ENCODE peak calls at places on chromosomes 13 and 19, in five cellular contexts. V, Z, W, C and B are unnamed samples.

GRCh38 chr13:45121421-45121820 is 1.1 kb downstream of the GTF2F2 start:
- DNase-seq in V (no peak), Z (no peak), W (no peak), C (no peak), B (no peak)

GRCh38 chr13:29457299-29457698 is 138.2 kb downstream of the SLC7A1 start:
- DNase-seq in V (no peak), Z (no peak), W (no peak), C (no peak), B (no peak)

GRCh38 chr13:48231080-48231479 is 1.9 kb upstream of the ITM2B start:
- DNase-seq in V (no peak), Z (no peak), W (no peak), C (no peak), B (peak; percentile 39)

GRCh38 chr19:42762782-42763181 is 2.7 kb downstream of the PSG8 start:
- DNase-seq in V (no peak), Z (no peak), W (no peak), C (no peak), B (no peak)

GRCh38 chr19:41408256-41408655 is 10.6 kb downstream of the BCKDHA start:
- DNase-seq in V (no peak), Z (no peak), W (no peak), C (no peak), B (no peak)

GRCh38 chr19:41911889-41912731 is 16.1 kb downstream of the ERFL start:
- DNase-seq in V (no peak), Z (no peak), W (no peak), C (no peak), B (no peak)

GRCh38 chr19:16520074-16520973 is 21.9 kb downstream of the CHERP start:
- DNase-seq in V (no peak), Z (no peak), W (no peak), C (no peak), B (no peak)

GRCh38 chr13:73656863-73657262 is 477.3 kb downstream of the KLF12 start:
- DNase-seq in V (no peak), Z (no peak), W (no peak), C (no peak), B (no peak)

GRCh38 chr13:109146912-109147624 is 517.7 kb downstream of the MYO16 start:
- DNase-seq in V (no peak), Z (no peak), W (no peak), C (no peak), B (no peak)

GRCh38 chr19:40392894-40393517 is 3.0 kb upstream of the HIPK4 start:
- DNase-seq in V (peak; percentile 38), Z (no peak), W (no peak), C (no peak), B (no peak)

GRCh38 chr19:2101417-2102335 is 5.0 kb downstream of the IZUMO4 start:
- DNase-seq in V (no peak), Z (no peak), W (no peak), C (no peak), B (no peak)

GRCh38 chr13:88979465-88980180 is 1308.5 kb downstream of the SLITRK5 start:
- DNase-seq in V (no peak), Z (no peak), W (no peak), C (no peak), B (no peak)

GRCh38 chr13:30113983-30114491 is 193.3 kb downstream of the KATNAL1 start:
- DNase-seq in V (peak; percentile 42), Z (no peak), W (no peak), C (peak; percentile 36), B (peak; percentile 38)

GRCh38 chr13:43058318-43058674 is 34.9 kb downstream of the DNAJC15 start:
- DNase-seq in V (no peak), Z (no peak), W (no peak), C (no peak), B (no peak)

GRCh38 chr19:8069116-8069973 is 16.8 kb downstream of the CCL25 start:
- DNase-seq in V (no peak), Z (no peak), W (no peak), C (no peak), B (peak; percentile 50)

GRCh38 chr13:99314640-99315176 is 7.5 kb upstream of the GPR183 start:
- DNase-seq in V (no peak), Z (no peak), W (no peak), C (no peak), B (no peak)

GRCh38 chr19:12783226-12783848 is 7.9 kb upstream of the JUNB start:
- DNase-seq in V (no peak), Z (no peak), W (no peak), C (no peak), B (no peak)

GRCh38 chr19:55352040-55352439 is 2.5 kb downstream of the COX6B2 start:
- DNase-seq in V (no peak), Z (no peak), W (no peak), C (no peak), B (no peak)

GRCh38 chr19:43739836-43740235 is 14.9 kb downstream of the SMG9 start:
- DNase-seq in V (no peak), Z (no peak), W (no peak), C (no peak), B (no peak)

GRCh38 chr13:40974460-40975407 is 44.4 kb downstream of the ELF1 start:
- DNase-seq in V (peak; percentile 36), Z (no peak), W (no peak), C (no peak), B (peak; percentile 42)

GRCh38 chr13:110197041-110197440 is 109.9 kb downstream of the COL4A1 start:
- DNase-seq in V (no peak), Z (no peak), W (no peak), C (no peak), B (no peak)

GRCh38 chr13:98143601-98144500 is 957 bp downstream of the FARP1 start:
- DNase-seq in V (peak; percentile 37), Z (peak; percentile 64), W (peak; percentile 47), C (peak; percentile 31), B (peak; percentile 64)

GRCh38 chr19:9823816-9824215 is 3.9 kb upstream of the UBL5 start:
- DNase-seq in V (no peak), Z (no peak), W (no peak), C (no peak), B (no peak)

GRCh38 chr13:20814224-20814910 is 40.6 kb upstream of the EEF1AKMT1 start:
- DNase-seq in V (peak; percentile 85), Z (peak; percentile 93), W (peak; percentile 68), C (peak; percentile 89), B (peak; percentile 43)

GRCh38 chr19:46574533-46574932 is 26.6 kb upstream of the CALM3 start:
- DNase-seq in V (no peak), Z (no peak), W (no peak), C (no peak), B (no peak)

GRCh38 chr13:77079902-77080413 is 53.0 kb upstream of the FBXL3 start:
- DNase-seq in V (no peak), Z (no peak), W (no peak), C (no peak), B (peak; percentile 32)

GRCh38 chr19:870963-871401 is 11.5 kb downstream of the CFD start:
- DNase-seq in V (peak; percentile 53), Z (peak; percentile 87), W (no peak), C (no peak), B (no peak)

GRCh38 chr13:105016266-105016665 is 1519.2 kb downstream of the EFNB2 start:
- DNase-seq in V (no peak), Z (no peak), W (no peak), C (no peak), B (no peak)

GRCh38 chr19:6556480-6556879 is 25.7 kb downstream of the TNFSF9 start:
- DNase-seq in V (no peak), Z (no peak), W (no peak), C (no peak), B (no peak)

GRCh38 chr19:6556043-6556449 is 25.2 kb downstream of the TNFSF9 start:
- DNase-seq in V (no peak), Z (no peak), W (no peak), C (no peak), B (no peak)

GRCh38 chr19:6551091-6551490 is 20.3 kb downstream of the TNFSF9 start:
- DNase-seq in V (no peak), Z (no peak), W (no peak), C (no peak), B (no peak)

DNA sequence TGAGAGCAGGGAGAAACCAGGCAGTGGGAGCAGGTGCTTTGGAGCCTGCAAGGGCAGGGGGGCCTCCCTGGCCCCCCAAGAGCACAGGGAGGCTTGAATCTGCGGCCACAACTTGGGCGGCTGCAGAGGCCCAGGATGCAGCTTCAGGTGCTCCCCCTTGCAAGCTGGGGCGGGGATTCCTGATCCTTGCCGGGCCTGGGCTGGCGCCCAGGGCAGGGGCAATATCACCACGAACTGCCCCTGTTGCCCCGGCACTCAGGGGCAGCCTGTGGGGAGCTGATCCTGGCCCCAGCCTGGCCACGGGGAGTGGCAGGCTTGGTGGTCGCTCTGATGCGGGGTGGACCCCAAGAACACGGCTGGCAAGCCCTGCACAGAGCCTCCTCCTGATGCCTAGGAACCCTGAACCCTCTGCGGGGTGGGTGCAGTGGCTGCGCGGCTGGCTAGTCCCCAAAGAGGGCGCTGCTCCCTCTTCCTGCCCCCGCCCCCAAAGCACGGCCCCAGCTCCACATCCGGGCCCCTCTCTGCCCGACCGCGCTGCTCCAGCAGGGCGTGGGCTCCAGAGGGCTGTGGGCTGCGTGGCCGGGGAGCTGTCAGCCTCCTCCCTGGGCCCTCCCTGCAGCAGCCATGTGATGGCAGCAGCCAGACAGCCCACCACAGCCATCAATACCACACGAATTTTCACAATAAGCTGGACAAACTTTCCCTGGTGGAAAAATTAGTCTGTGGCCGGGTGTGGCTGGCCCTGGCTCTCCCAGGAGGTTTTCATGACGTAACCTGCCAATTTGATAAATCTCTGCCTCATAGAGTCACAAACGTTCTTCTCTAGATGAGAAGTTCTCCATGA is 21.0 kb downstream of the TNFSF9 start:
- DNase-seq in V (no peak), Z (no peak), W (no peak), C (no peak), B (peak; percentile 42)
- TF ChIP-seq POLR2A in V (no peak), Z (no peak), W (no peak), C (no peak), B (no peak)

GRCh38 chr13:23941216-23941615 is 43.9 kb upstream of the C1QTNF9B start:
- DNase-seq in V (no peak), Z (no peak), W (no peak), C (no peak), B (no peak)
- TF ChIP-seq POLR2A in V (no peak), Z (no peak), W (no peak), C (no peak), B (no peak)

DNA sequence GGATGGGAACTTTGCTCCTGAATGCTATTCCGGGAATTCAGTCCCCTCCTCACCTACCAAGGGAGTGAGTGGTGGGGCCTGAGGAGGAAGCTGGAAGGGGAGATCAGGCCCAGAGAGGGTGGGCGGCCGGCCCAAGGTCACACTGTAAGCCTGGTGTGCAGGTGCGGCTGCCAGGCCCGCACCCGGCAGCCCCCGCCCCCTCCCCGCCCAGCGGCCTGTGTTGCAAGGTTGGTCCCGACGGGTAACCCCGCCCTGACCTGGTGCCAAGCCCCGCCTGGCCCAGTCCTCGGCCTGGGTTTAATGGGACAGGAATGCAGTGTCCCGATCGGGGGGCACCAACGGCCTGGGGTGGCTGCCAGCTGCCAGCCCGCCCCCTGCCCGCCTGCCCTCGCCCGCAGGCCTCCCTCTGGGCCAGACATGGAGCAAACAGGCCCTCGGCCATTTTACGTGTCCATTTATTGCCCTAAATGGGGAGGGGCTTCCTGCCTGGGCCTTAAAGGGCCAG is 5.5 kb downstream of the ZBTB7A start:
- DNase-seq in V (peak; percentile 94), Z (peak; percentile 94), W (peak; percentile 97), C (peak; percentile 84), B (peak; percentile 65)
- TF ChIP-seq POLR2A in V (no peak), Z (no peak), W (peak; percentile 57), C (no peak), B (no peak)

DNA sequence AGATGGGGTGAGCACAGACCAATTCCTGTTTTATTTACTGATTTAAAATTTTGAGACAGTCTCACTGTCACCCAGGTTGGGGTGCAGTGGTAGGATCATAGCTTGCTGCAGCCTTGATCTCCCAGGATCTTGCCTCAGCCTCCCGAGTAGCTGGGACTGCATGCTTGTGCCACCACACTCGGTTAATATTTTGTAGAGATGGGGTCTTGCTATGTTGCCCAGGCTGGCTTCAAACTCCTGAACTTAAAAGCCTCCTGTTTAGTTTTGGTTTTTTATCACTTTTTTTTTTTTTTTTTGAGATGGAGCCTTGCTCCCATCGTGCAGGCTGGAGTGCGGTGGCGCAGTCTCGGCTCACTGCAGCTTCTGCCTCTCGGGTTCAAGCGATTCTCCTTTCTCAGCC is 4.7 kb downstream of the UBA52 start:
- DNase-seq in V (no peak), Z (no peak), W (no peak), C (no peak), B (no peak)
- TF ChIP-seq POLR2A in V (no peak), Z (no peak), W (no peak), C (no peak), B (no peak)